ENCODE peak calls at places on chromosome 13, in five cellular contexts. One of them, this sample, is unnamed.

GRCh38 chr13:34405410-34405809 is 536.7 kb upstream of the NBEA start:
- DNase-seq in A549: no peak
- DNase-seq in K562: no peak
- DNase-seq in H1: no peak
- DNase-seq in endothelial cell of umbilical vein: no peak
- DNase-seq in this sample: no peak

GRCh38 chr13:29892149-29892548 is 41.7 kb upstream of the UBL3 start:
- DNase-seq in A549: no peak
- DNase-seq in K562: no peak
- DNase-seq in H1: no peak
- DNase-seq in endothelial cell of umbilical vein: no peak
- DNase-seq in this sample: no peak

GRCh38 chr13:36098080-36098479 is 33.1 kb downstream of the DCLK1 start:
- DNase-seq in A549: no peak
- DNase-seq in K562: no peak
- DNase-seq in H1: no peak
- DNase-seq in endothelial cell of umbilical vein: no peak
- DNase-seq in this sample: no peak

GRCh38 chr13:25587581-25587980 is 215.8 kb downstream of the ATP8A2 start:
- DNase-seq in A549: no peak
- DNase-seq in K562: no peak
- DNase-seq in H1: no peak
- DNase-seq in endothelial cell of umbilical vein: no peak
- DNase-seq in this sample: no peak

GRCh38 chr13:29396446-29396845 is 199.0 kb downstream of the SLC7A1 start:
- DNase-seq in A549: no peak
- DNase-seq in K562: no peak
- DNase-seq in H1: no peak
- DNase-seq in endothelial cell of umbilical vein: no peak
- DNase-seq in this sample: no peak

GRCh38 chr13:87128006-87128405 is 543.2 kb upstream of the SLITRK5 start:
- DNase-seq in A549: no peak
- DNase-seq in K562: no peak
- DNase-seq in H1: no peak
- DNase-seq in endothelial cell of umbilical vein: no peak
- DNase-seq in this sample: no peak

GRCh38 chr13:40082644-40083043 is 427.2 kb downstream of the COG6 start:
- DNase-seq in A549: peak; percentile 3
- DNase-seq in K562: no peak
- DNase-seq in H1: no peak
- DNase-seq in endothelial cell of umbilical vein: peak; percentile 99
- DNase-seq in this sample: peak; percentile 10

GRCh38 chr13:75751350-75751749 is 115.2 kb downstream of the LMO7 start:
- DNase-seq in A549: no peak
- DNase-seq in K562: no peak
- DNase-seq in H1: no peak
- DNase-seq in endothelial cell of umbilical vein: no peak
- DNase-seq in this sample: no peak

GRCh38 chr13:35388979-35389378 is 87.5 kb downstream of the MAB21L1 start:
- DNase-seq in A549: no peak
- DNase-seq in K562: no peak
- DNase-seq in H1: no peak
- DNase-seq in endothelial cell of umbilical vein: peak; percentile 87
- DNase-seq in this sample: no peak

GRCh38 chr13:40458283-40459031 is 208.0 kb downstream of the FOXO1 start:
- DNase-seq in A549: no peak
- DNase-seq in K562: no peak
- DNase-seq in H1: no peak
- DNase-seq in endothelial cell of umbilical vein: no peak
- DNase-seq in this sample: no peak

GRCh38 chr13:30880151-30880551 is 25.9 kb upstream of the MEDAG start:
- DNase-seq in A549: no peak
- DNase-seq in K562: no peak
- DNase-seq in H1: no peak
- DNase-seq in endothelial cell of umbilical vein: no peak
- DNase-seq in this sample: no peak

GRCh38 chr13:97028441-97029299 is 34.4 kb upstream of the OXGR1 start:
- DNase-seq in A549: peak; percentile 42
- DNase-seq in K562: peak; percentile 37
- DNase-seq in H1: peak; percentile 79
- DNase-seq in endothelial cell of umbilical vein: peak; percentile 78
- DNase-seq in this sample: peak; percentile 9

GRCh38 chr13:42892760-42893159 is 99.3 kb downstream of the EPSTI1 start:
- DNase-seq in A549: no peak
- DNase-seq in K562: no peak
- DNase-seq in H1: no peak
- DNase-seq in endothelial cell of umbilical vein: no peak
- DNase-seq in this sample: no peak

GRCh38 chr13:99847318-99847750 is 124.2 kb downstream of the ZIC5 start:
- DNase-seq in A549: no peak
- DNase-seq in K562: no peak
- DNase-seq in H1: no peak
- DNase-seq in endothelial cell of umbilical vein: no peak
- DNase-seq in this sample: no peak

GRCh38 chr13:19052180-19052579 is 129.4 kb downstream of the TUBA3C start:
- DNase-seq in A549: no peak
- DNase-seq in K562: no peak
- DNase-seq in H1: no peak
- DNase-seq in endothelial cell of umbilical vein: no peak
- DNase-seq in this sample: no peak
- H3K9me3 ChIP-seq in A549: no peaks in the 10 kb centered on the region
- H3K9me3 ChIP-seq in K562: no peaks in the 10 kb centered on the region
- H3K9me3 ChIP-seq in H1: peaks cover 96% of the 10 kb centered on the region
- H3K9me3 ChIP-seq in endothelial cell of umbilical vein: peaks cover 25% of the 10 kb centered on the region
- H3K9me3 ChIP-seq in this sample: no peaks in the 10 kb centered on the region

GRCh38 chr13:44932850-44933251 is 56.4 kb downstream of the NUFIP1 start:
- DNase-seq in A549: peak; percentile 11
- DNase-seq in K562: no peak
- DNase-seq in H1: no peak
- DNase-seq in endothelial cell of umbilical vein: peak; percentile 93
- DNase-seq in this sample: no peak
- TF ChIP-seq JUN in A549: no peak
- TF ChIP-seq JUN in K562: no peak
- TF ChIP-seq JUN in H1: no peak
- TF ChIP-seq JUN in endothelial cell of umbilical vein: peak; percentile 82
- TF ChIP-seq JUN in this sample: no peak

GRCh38 chr13:27905650-27906049 is 14.2 kb upstream of the PDX1 start:
- DNase-seq in A549: no peak
- DNase-seq in K562: no peak
- DNase-seq in H1: no peak
- DNase-seq in endothelial cell of umbilical vein: no peak
- DNase-seq in this sample: no peak
- H3K9me3 ChIP-seq in A549: no peaks in the 10 kb centered on the region
- H3K9me3 ChIP-seq in K562: no peaks in the 10 kb centered on the region
- H3K9me3 ChIP-seq in H1: no peaks in the 10 kb centered on the region
- H3K9me3 ChIP-seq in endothelial cell of umbilical vein: no peaks in the 10 kb centered on the region
- H3K9me3 ChIP-seq in this sample: no peaks in the 10 kb centered on the region

GRCh38 chr13:112431734-112432133 is 55.6 kb downstream of the SPACA7 start:
- DNase-seq in A549: no peak
- DNase-seq in K562: no peak
- DNase-seq in H1: no peak
- DNase-seq in endothelial cell of umbilical vein: no peak
- DNase-seq in this sample: no peak
- TF ChIP-seq JUN in A549: no peak
- TF ChIP-seq JUN in K562: no peak
- TF ChIP-seq JUN in H1: no peak
- TF ChIP-seq JUN in endothelial cell of umbilical vein: no peak
- TF ChIP-seq JUN in this sample: no peak

GRCh38 chr13:47959468-47960088 is 41.5 kb downstream of the SUCLA2 start:
- DNase-seq in A549: no peak
- DNase-seq in K562: no peak
- DNase-seq in H1: no peak
- DNase-seq in endothelial cell of umbilical vein: no peak
- DNase-seq in this sample: no peak
- H3K9me3 ChIP-seq in A549: peaks cover 34% of the 10 kb centered on the region
- H3K9me3 ChIP-seq in K562: peaks cover 2% of the 10 kb centered on the region
- H3K9me3 ChIP-seq in H1: peaks cover 47% of the 10 kb centered on the region
- H3K9me3 ChIP-seq in endothelial cell of umbilical vein: peaks cover 5% of the 10 kb centered on the region
- H3K9me3 ChIP-seq in this sample: peaks cover 54% of the 10 kb centered on the region

DNA sequence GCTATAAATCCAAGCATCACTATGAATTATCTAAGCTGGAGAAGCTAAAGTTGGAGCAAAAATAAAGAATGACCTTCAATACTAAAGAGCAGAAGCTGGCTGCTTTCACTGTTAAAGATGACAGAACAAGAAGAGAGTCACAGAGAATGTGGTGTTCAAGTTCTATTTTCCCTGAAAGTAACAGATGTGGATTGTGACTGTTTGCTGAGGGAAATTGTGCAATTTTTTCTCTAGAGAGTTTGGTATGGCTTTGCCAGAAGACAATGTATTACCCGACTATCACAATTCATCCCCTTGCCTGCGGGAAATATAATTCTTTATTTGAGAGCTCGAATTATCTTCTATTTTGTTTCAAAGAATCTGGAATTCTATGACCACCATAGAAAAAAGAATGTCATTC is 83.1 kb downstream of the TNFSF13B start:
- DNase-seq in A549: no peak
- DNase-seq in K562: no peak
- DNase-seq in H1: no peak
- DNase-seq in endothelial cell of umbilical vein: no peak
- DNase-seq in this sample: no peak
- TF ChIP-seq JUN in A549: no peak
- TF ChIP-seq JUN in K562: no peak
- TF ChIP-seq JUN in H1: no peak
- TF ChIP-seq JUN in endothelial cell of umbilical vein: no peak
- TF ChIP-seq JUN in this sample: no peak

GRCh38 chr13:19161308-19161707 is 20.3 kb downstream of the TUBA3C start:
- DNase-seq in A549: no peak
- DNase-seq in K562: no peak
- DNase-seq in H1: no peak
- DNase-seq in endothelial cell of umbilical vein: no peak
- DNase-seq in this sample: no peak
- H3K9me3 ChIP-seq in A549: no peaks in the 10 kb centered on the region
- H3K9me3 ChIP-seq in K562: no peaks in the 10 kb centered on the region
- H3K9me3 ChIP-seq in H1: peaks cover 90% of the 10 kb centered on the region
- H3K9me3 ChIP-seq in endothelial cell of umbilical vein: peaks cover 13% of the 10 kb centered on the region
- H3K9me3 ChIP-seq in this sample: no peaks in the 10 kb centered on the region